ENCODE peak calls at places on chromosomes 7 and 10, in nine cellular contexts. J, O, C, S, N, G, H, X and P are unnamed samples.
A peak's percentile ranks its signal among the peaks of the same experiment; 100 is the strongest.

GRCh38 chr10:11557513-11557912 is 53.9 kb downstream of the USP6NL start:
- DNase-seq in G (no peak), S (no peak), H (no peak), C (no peak), J (no peak), O (no peak), N (no peak), X (no peak), P (no peak)

GRCh38 chr10:77582710-77583115 is 54.9 kb downstream of the KCNMA1 start:
- DNase-seq in H (no peak), G (peak; percentile 66), C (no peak), J (no peak), O (peak; percentile 100), N (no peak), X (no peak), S (peak; percentile 62), P (no peak)

GRCh38 chr7:51351661-51352060 is 35.1 kb upstream of the COBL start:
- DNase-seq in J (no peak), C (no peak), H (no peak), X (no peak), G (no peak), N (no peak), O (no peak), S (no peak), P (no peak)

GRCh38 chr10:125871341-125871740 is 9.8 kb downstream of the DHX32 start:
- DNase-seq in G (no peak), H (no peak), C (no peak), S (no peak), N (no peak), X (no peak), O (no peak), J (no peak), P (no peak)

GRCh38 chr10:52517017-52517416 is 202.9 kb downstream of the DKK1 start:
- DNase-seq in X (peak; percentile 9), G (no peak), J (no peak), S (no peak), O (no peak), N (no peak), C (no peak), H (peak; percentile 79), P (no peak)

GRCh38 chr10:63866075-63866746 is 345.0 kb downstream of the REEP3 start:
- DNase-seq in N (peak; percentile 5), X (peak; percentile 91), O (peak; percentile 87), C (peak; percentile 87), S (peak; percentile 16), G (no peak), J (no peak), H (peak; percentile 88), P (peak; percentile 71)

GRCh38 chr10:111079781-111080180 is 3.0 kb downstream of the ADRA2A start:
- DNase-seq in S (no peak), H (no peak), C (no peak), G (no peak), X (no peak), J (no peak), N (no peak), O (no peak), P (no peak)

GRCh38 chr10:68067029-68067428 is 8.1 kb downstream of the HERC4 start:
- DNase-seq in O (no peak), N (no peak), S (no peak), X (no peak), G (no peak), C (no peak), H (no peak), J (no peak), P (no peak)

GRCh38 chr7:126286317-126286716 is 966.4 kb downstream of the GRM8 start:
- DNase-seq in O (no peak), C (no peak), S (no peak), G (no peak), H (no peak), X (no peak), N (no peak), J (no peak), P (no peak)

GRCh38 chr10:18599392-18599791 is 52.0 kb downstream of the NSUN6 start:
- DNase-seq in H (no peak), O (no peak), J (no peak), C (no peak), S (no peak), N (no peak), G (no peak), X (no peak), P (no peak)

GRCh38 chr10:18594574-18595156 is 56.7 kb downstream of the NSUN6 start:
- DNase-seq in S (no peak), J (no peak), N (no peak), O (peak; percentile 27), C (peak; percentile 61), X (peak; percentile 51), H (peak; percentile 36), G (no peak), P (peak; percentile 18)
- TF ChIP-seq CTCF in S (no peak), J (peak; percentile 41), N (peak; percentile 34), O (peak; percentile 63), C (peak; percentile 79), X (peak; percentile 87), H (peak; percentile 56), G (peak; percentile 9), P (peak; percentile 54)

GRCh38 chr7:118312966-118313365 is 88.5 kb downstream of the ANKRD7 start:
- DNase-seq in G (no peak), C (no peak), J (no peak), S (no peak), N (peak; percentile 16), O (no peak), X (no peak), H (no peak), P (no peak)
- H3K27ac ChIP-seq in G (no peak overlapping the region), C (no peak overlapping the region), J (no peak overlapping the region), S (no peak overlapping the region), N (no peak overlapping the region), O (no peak overlapping the region), X (no peak overlapping the region), H (no peak overlapping the region), P (no peak overlapping the region)

GRCh38 chr7:113775804-113776203 is 143.0 kb downstream of the PPP1R3A start:
- DNase-seq in C (no peak), O (no peak), S (no peak), H (no peak), G (no peak), N (no peak), J (no peak), X (no peak), P (no peak)

GRCh38 chr7:113768256-113768847 is 150.5 kb downstream of the PPP1R3A start:
- DNase-seq in X (no peak), S (no peak), J (no peak), N (no peak), H (no peak), O (no peak), G (no peak), C (no peak), P (no peak)

GRCh38 chr7:113775401-113775800 is 143.4 kb downstream of the PPP1R3A start:
- DNase-seq in N (no peak), G (no peak), C (no peak), S (no peak), J (no peak), H (no peak), O (no peak), X (no peak), P (no peak)

GRCh38 chr7:113770146-113770738 is 148.6 kb downstream of the PPP1R3A start:
- DNase-seq in X (no peak), O (no peak), S (no peak), C (no peak), G (no peak), J (no peak), H (no peak), N (no peak), P (no peak)

GRCh38 chr7:113774182-113774807 is 144.5 kb downstream of the PPP1R3A start:
- DNase-seq in O (peak; percentile 42), S (peak; percentile 35), N (no peak), J (no peak), X (peak; percentile 61), C (no peak), G (no peak), H (peak; percentile 39), P (peak; percentile 17)
- TF ChIP-seq CTCF in O (peak; percentile 71), S (peak; percentile 62), N (peak; percentile 63), J (peak; percentile 60), X (peak; percentile 79), C (peak; percentile 73), G (peak; percentile 50), H (peak; percentile 71), P (peak; percentile 43)

DNA sequence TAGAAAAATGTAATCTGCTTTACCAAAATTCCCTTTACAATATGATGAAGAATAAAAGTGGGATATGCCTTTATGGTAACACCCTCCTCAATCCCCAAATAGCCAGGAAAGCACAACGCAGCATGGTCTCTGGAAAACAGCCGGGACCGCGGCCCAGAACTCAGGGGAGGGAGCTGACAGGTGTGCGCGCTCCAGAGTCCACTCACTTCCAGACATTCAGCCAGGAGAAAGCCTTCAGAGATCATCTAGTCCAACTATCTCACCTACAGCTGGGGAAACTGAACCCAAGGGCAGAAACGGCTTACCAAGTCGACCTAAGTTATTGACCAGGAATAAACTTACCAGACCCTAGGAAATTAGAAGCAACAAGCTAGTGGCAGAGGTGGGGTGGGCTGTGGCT is 16.4 kb downstream of the GSDME start:
- DNase-seq in G (no peak), H (no peak), X (no peak), C (no peak), O (no peak), N (no peak), J (no peak), S (no peak), P (no peak)
- H3K27ac ChIP-seq in G (no peak overlapping the region), H (no peak overlapping the region), X (no peak overlapping the region), C (no peak overlapping the region), O (no peak overlapping the region), N (no peak overlapping the region), J (no peak overlapping the region), S (no peak overlapping the region), P (no peak overlapping the region)

GRCh38 chr7:155862516-155863257 is 50.4 kb upstream of the SHH start:
- DNase-seq in N (no peak), S (no peak), J (no peak), G (no peak), C (peak; percentile 12), O (no peak), X (no peak), H (no peak), P (no peak)
- TF ChIP-seq CTCF in N (peak; percentile 25), S (no peak), J (no peak), G (no peak), C (peak; percentile 65), O (peak; percentile 71), X (peak; percentile 31), H (peak; percentile 45), P (peak; percentile 51)

GRCh38 chr7:75878312-75878768 is 494 bp upstream of the RHBDD2 start:
- DNase-seq in C (no peak), O (no peak), S (no peak), J (no peak), G (no peak), H (no peak), X (no peak), N (no peak), P (no peak)
- H3K27ac ChIP-seq in C (no peak overlapping the region), O (no peak overlapping the region), S (peak overlapping the region; percentile 80), J (peak overlapping the region; percentile 86), G (peak overlapping the region; percentile 91), H (no peak overlapping the region), X (peak overlapping the region; percentile 7), N (peak overlapping the region; percentile 60), P (peak overlapping the region; percentile 43)